ENCODE peak calls at places on chromosomes 16 and 17, in five cellular contexts. H, P, A, R and C are unnamed samples.

GRCh38 chr16:89557230-89557935 is 3.1 kb upstream of the RPL13 start:
- DNase-seq in H (peak; percentile 65), P (no peak), A (peak; percentile 81), R (peak; percentile 82), C (no peak)

GRCh38 chr16:86874141-86874540 is 295.8 kb downstream of the FOXL1 start:
- DNase-seq in H (no peak), P (no peak), A (no peak), R (no peak), C (no peak)

GRCh38 chr17:80214878-80215210 is 5.3 kb downstream of the SGSH start:
- DNase-seq in H (no peak), P (no peak), A (no peak), R (no peak), C (no peak)

GRCh38 chr17:351875-352420 is 659 bp downstream of the RPH3AL start:
- DNase-seq in H (no peak), P (no peak), A (no peak), R (no peak), C (no peak)

GRCh38 chr16:25691519-25692091 is at the start of gene HS3ST4:
- DNase-seq in H (no peak), P (no peak), A (no peak), R (no peak), C (no peak)

GRCh38 chr16:86061318-86061695 is 162.3 kb downstream of the IRF8 start:
- DNase-seq in H (no peak), P (no peak), A (peak; percentile 65), R (no peak), C (no peak)

GRCh38 chr16:1261131-1261917 is 5.5 kb downstream of the TPSD1 start:
- DNase-seq in H (no peak), P (no peak), A (no peak), R (no peak), C (no peak)

GRCh38 chr16:27355610-27356009 is 41.8 kb downstream of the IL4R start:
- DNase-seq in H (peak; percentile 17), P (no peak), A (peak; percentile 82), R (peak; percentile 43), C (no peak)

GRCh38 chr17:29930399-29931010 is 477 bp upstream of the SSH2 start:
- DNase-seq in H (no peak), P (no peak), A (no peak), R (no peak), C (no peak)

DNA sequence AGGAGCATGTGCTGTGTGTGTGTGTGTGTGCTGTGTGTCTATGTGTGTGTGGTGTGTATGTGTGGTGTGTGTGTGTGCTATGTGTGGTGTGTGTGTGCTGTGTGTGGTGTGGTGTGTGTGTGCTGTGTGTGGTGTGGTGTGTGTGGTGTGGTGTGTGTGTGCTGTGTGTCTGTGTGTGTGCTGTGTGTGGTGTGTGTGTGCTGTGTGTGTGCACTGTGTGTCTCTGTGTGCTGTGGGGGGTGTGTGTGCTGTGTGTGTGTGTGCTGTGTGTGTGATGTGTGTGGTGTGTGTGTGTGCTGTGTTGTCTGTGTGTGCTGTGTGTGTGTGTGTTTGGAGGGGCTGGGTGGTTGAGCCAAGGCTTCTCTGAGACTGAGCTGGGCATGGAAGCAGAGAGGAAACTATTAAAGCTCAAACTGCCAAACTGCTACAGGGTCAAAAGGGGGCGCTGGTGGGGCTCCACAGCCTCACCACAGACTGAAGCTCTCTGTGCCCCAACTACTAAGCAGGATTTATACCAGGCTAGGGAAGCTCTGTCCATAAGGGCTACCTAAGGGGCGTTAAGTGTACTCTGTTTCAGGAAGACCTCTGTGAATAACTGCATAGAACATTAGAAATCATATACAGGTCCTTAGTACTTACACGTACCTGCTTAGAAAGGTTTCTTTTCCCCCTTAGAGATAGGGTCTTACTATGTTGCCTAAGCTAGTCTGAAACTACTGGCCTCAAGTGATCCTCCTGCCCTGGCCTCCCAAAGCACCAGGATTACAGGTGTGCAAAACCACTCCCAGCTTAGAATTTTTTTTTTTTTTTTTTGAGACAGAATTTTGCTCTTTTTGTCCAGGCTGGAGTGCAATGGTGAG is 27.8 kb upstream of the GHDC start:
- DNase-seq in H (peak; percentile 32), P (peak; percentile 13), A (no peak), R (peak; percentile 36), C (no peak)
- TF ChIP-seq CTCF in H (peak; percentile 77), P (peak; percentile 80), A (peak; percentile 39), R (peak; percentile 52), C (no peak)

GRCh38 chr17:64109400-64109799 is 20.5 kb downstream of the ERN1 start:
- DNase-seq in H (no peak), P (no peak), A (no peak), R (no peak), C (no peak)
- H3K27ac ChIP-seq in H (no peak overlapping the region), P (no peak overlapping the region), A (no peak overlapping the region), R (no peak overlapping the region), C (no peak overlapping the region)

GRCh38 chr16:82440336-82440735 is 186.4 kb upstream of the CDH13 start:
- DNase-seq in H (no peak), P (no peak), A (no peak), R (no peak), C (no peak)
- H3K4me3 ChIP-seq in H (no peak overlapping the region), P (no peak overlapping the region), A (no peak overlapping the region), R (no peak overlapping the region), C (no peak overlapping the region)

GRCh38 chr16:80585764-80586163 is 45.0 kb downstream of the DYNLRB2 start:
- DNase-seq in H (no peak), P (no peak), A (no peak), R (no peak), C (no peak)

GRCh38 chr16:80577485-80578280 is 36.9 kb downstream of the DYNLRB2 start:
- DNase-seq in H (no peak), P (no peak), A (no peak), R (no peak), C (no peak)

GRCh38 chr16:80583466-80583865 is 42.7 kb downstream of the DYNLRB2 start:
- DNase-seq in H (peak; percentile 90), P (no peak), A (no peak), R (peak; percentile 19), C (no peak)

GRCh38 chr16:80576343-80576912 is 35.6 kb downstream of the DYNLRB2 start:
- DNase-seq in H (no peak), P (no peak), A (no peak), R (no peak), C (no peak)

DNA sequence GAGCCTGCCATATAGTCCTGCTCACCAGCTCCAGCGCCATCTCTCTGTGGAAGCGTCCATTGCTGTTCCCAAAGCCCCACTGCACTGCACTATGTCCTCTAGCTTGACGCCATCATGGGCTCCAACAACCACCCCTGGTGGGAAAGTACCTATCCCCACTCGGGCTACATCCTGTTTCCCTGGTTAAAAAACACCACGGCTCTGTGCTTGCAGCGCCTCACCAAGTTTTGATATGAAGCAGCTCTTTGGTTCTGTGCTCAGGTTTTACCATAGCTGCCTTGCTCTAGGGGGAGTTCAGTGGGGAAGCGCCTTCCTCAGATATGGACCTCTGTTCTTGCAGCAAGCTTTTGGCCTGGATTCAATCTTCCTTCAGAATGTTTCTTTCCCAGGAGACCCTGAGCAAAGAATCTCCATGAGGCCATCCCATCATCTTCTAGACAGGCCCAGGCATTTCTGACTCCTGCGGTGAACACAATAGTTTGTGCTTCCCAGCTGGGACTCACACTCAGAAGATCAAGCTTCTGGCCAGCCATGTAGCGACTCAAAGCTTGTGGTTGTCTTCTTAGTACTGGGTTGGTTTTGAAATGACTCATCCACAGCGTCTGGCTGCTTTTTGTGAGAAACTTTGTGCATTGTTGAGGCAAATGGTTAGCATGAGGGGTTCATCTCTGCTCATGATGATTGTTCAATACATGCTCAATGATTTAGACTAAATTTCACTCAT is 39.5 kb downstream of the DYNLRB2 start:
- DNase-seq in H (peak; percentile 92), P (no peak), A (no peak), R (no peak), C (no peak)
- TF ChIP-seq CTCF in H (no peak), P (no peak), A (no peak), R (no peak), C (no peak)